ENCODE peak calls at places on chromosomes 13 and 19, in nine cellular contexts. One of them, this sample, is unnamed.

GRCh38 chr19:14381689-14382474 is 638 bp downstream of the ADGRE5 start:
- DNase-seq in D341Med: peak; percentile 22
- DNase-seq in cortex of kidney: no peak
- DNase-seq in ACHN: peak; percentile 20
- DNase-seq in progenitor cell of endocrine pancreas: no peak
- DNase-seq in LHCN-M2: peak; percentile 64
- DNase-seq in left lung: peak; percentile 84
- DNase-seq in hepatocyte: no peak
- DNase-seq in endothelial cell: no peak
- DNase-seq in this sample: no peak

GRCh38 chr19:246551-246950 is 44.7 kb downstream of the PLPP2 start:
- DNase-seq in endothelial cell: no peak
- DNase-seq in cortex of kidney: no peak
- DNase-seq in left lung: peak; percentile 71
- DNase-seq in ACHN: no peak
- DNase-seq in hepatocyte: peak; percentile 7
- DNase-seq in LHCN-M2: no peak
- DNase-seq in progenitor cell of endocrine pancreas: no peak
- DNase-seq in D341Med: no peak
- DNase-seq in this sample: no peak

GRCh38 chr13:66958611-66959010 is 271.5 kb downstream of the PCDH9 start:
- DNase-seq in endothelial cell: no peak
- DNase-seq in LHCN-M2: no peak
- DNase-seq in progenitor cell of endocrine pancreas: no peak
- DNase-seq in ACHN: no peak
- DNase-seq in cortex of kidney: no peak
- DNase-seq in left lung: no peak
- DNase-seq in hepatocyte: no peak
- DNase-seq in D341Med: no peak
- DNase-seq in this sample: no peak

GRCh38 chr19:8456064-8456463 is 11.3 kb downstream of the HNRNPM start:
- DNase-seq in left lung: no peak
- DNase-seq in progenitor cell of endocrine pancreas: no peak
- DNase-seq in cortex of kidney: no peak
- DNase-seq in LHCN-M2: no peak
- DNase-seq in ACHN: no peak
- DNase-seq in hepatocyte: no peak
- DNase-seq in endothelial cell: peak; percentile 39
- DNase-seq in D341Med: no peak
- DNase-seq in this sample: no peak

GRCh38 chr13:91576590-91576989 is 178.2 kb downstream of the GPC5 start:
- DNase-seq in D341Med: peak; percentile 32
- DNase-seq in progenitor cell of endocrine pancreas: no peak
- DNase-seq in LHCN-M2: no peak
- DNase-seq in endothelial cell: peak; percentile 49
- DNase-seq in hepatocyte: no peak
- DNase-seq in ACHN: peak; percentile 4
- DNase-seq in left lung: no peak
- DNase-seq in cortex of kidney: no peak
- DNase-seq in this sample: peak; percentile 4

GRCh38 chr13:101272886-101273285 is 143.4 kb downstream of the NALCN start:
- DNase-seq in D341Med: no peak
- DNase-seq in hepatocyte: no peak
- DNase-seq in left lung: no peak
- DNase-seq in cortex of kidney: no peak
- DNase-seq in progenitor cell of endocrine pancreas: no peak
- DNase-seq in LHCN-M2: no peak
- DNase-seq in endothelial cell: no peak
- DNase-seq in ACHN: no peak
- DNase-seq in this sample: no peak

GRCh38 chr13:97367016-97367415 is 67.0 kb upstream of the RAP2A start:
- DNase-seq in ACHN: peak; percentile 80
- DNase-seq in left lung: no peak
- DNase-seq in hepatocyte: no peak
- DNase-seq in progenitor cell of endocrine pancreas: no peak
- DNase-seq in LHCN-M2: peak; percentile 94
- DNase-seq in endothelial cell: no peak
- DNase-seq in D341Med: no peak
- DNase-seq in cortex of kidney: no peak
- DNase-seq in this sample: no peak

GRCh38 chr19:38989066-38989605 is 13.6 kb upstream of the FBXO17 start:
- DNase-seq in D341Med: peak; percentile 59
- DNase-seq in left lung: no peak
- DNase-seq in progenitor cell of endocrine pancreas: no peak
- DNase-seq in LHCN-M2: peak; percentile 52
- DNase-seq in endothelial cell: peak; percentile 9
- DNase-seq in hepatocyte: peak; percentile 65
- DNase-seq in cortex of kidney: no peak
- DNase-seq in ACHN: peak; percentile 9
- DNase-seq in this sample: no peak

GRCh38 chr19:49685845-49686332 is 3.5 kb upstream of the ADM5 start:
- DNase-seq in left lung: no peak
- DNase-seq in cortex of kidney: no peak
- DNase-seq in LHCN-M2: no peak
- DNase-seq in D341Med: no peak
- DNase-seq in endothelial cell: no peak
- DNase-seq in hepatocyte: no peak
- DNase-seq in progenitor cell of endocrine pancreas: no peak
- DNase-seq in ACHN: no peak
- DNase-seq in this sample: no peak

GRCh38 chr19:14699641-14700040 is 9.8 kb downstream of the ZNF333 start:
- DNase-seq in D341Med: no peak
- DNase-seq in LHCN-M2: no peak
- DNase-seq in progenitor cell of endocrine pancreas: no peak
- DNase-seq in ACHN: no peak
- DNase-seq in hepatocyte: no peak
- DNase-seq in endothelial cell: no peak
- DNase-seq in left lung: no peak
- DNase-seq in cortex of kidney: no peak
- DNase-seq in this sample: no peak

GRCh38 chr19:40718774-40719391 is 2.0 kb downstream of the ITPKC start:
- DNase-seq in left lung: peak; percentile 93
- DNase-seq in D341Med: peak; percentile 63
- DNase-seq in ACHN: peak; percentile 34
- DNase-seq in progenitor cell of endocrine pancreas: peak; percentile 51
- DNase-seq in hepatocyte: peak; percentile 89
- DNase-seq in cortex of kidney: no peak
- DNase-seq in LHCN-M2: peak; percentile 46
- DNase-seq in endothelial cell: peak; percentile 31
- DNase-seq in this sample: no peak

GRCh38 chr19:916645-917322 is 349 bp upstream of the KISS1R start:
- DNase-seq in endothelial cell: no peak
- DNase-seq in cortex of kidney: no peak
- DNase-seq in D341Med: no peak
- DNase-seq in left lung: no peak
- DNase-seq in progenitor cell of endocrine pancreas: no peak
- DNase-seq in hepatocyte: peak; percentile 74
- DNase-seq in ACHN: no peak
- DNase-seq in LHCN-M2: no peak
- DNase-seq in this sample: no peak

GRCh38 chr13:113832204-113832603 is 31.7 kb downstream of the GAS6 start:
- DNase-seq in D341Med: no peak
- DNase-seq in progenitor cell of endocrine pancreas: no peak
- DNase-seq in ACHN: peak; percentile 50
- DNase-seq in cortex of kidney: no peak
- DNase-seq in hepatocyte: no peak
- DNase-seq in left lung: peak; percentile 77
- DNase-seq in endothelial cell: no peak
- DNase-seq in LHCN-M2: peak; percentile 52
- DNase-seq in this sample: no peak

GRCh38 chr19:13834308-13834790 is 39.1 kb downstream of the ZSWIM4 start:
- DNase-seq in cortex of kidney: no peak
- DNase-seq in LHCN-M2: peak; percentile 46
- DNase-seq in ACHN: peak; percentile 38
- DNase-seq in left lung: no peak
- DNase-seq in progenitor cell of endocrine pancreas: no peak
- DNase-seq in hepatocyte: peak; percentile 51
- DNase-seq in endothelial cell: no peak
- DNase-seq in D341Med: peak; percentile 18
- DNase-seq in this sample: no peak

GRCh38 chr19:33904681-33905080 is 108.0 kb downstream of the KCTD15 start:
- DNase-seq in cortex of kidney: no peak
- DNase-seq in ACHN: no peak
- DNase-seq in endothelial cell: peak; percentile 60
- DNase-seq in hepatocyte: peak; percentile 49
- DNase-seq in LHCN-M2: peak; percentile 36
- DNase-seq in D341Med: no peak
- DNase-seq in left lung: no peak
- DNase-seq in progenitor cell of endocrine pancreas: no peak
- DNase-seq in this sample: no peak

GRCh38 chr19:42401365-42402303 is 11.5 kb upstream of the CNFN start:
- DNase-seq in D341Med: peak; percentile 82
- DNase-seq in left lung: peak; percentile 95
- DNase-seq in ACHN: peak; percentile 57
- DNase-seq in LHCN-M2: peak; percentile 62
- DNase-seq in endothelial cell: peak; percentile 88
- DNase-seq in progenitor cell of endocrine pancreas: peak; percentile 81
- DNase-seq in hepatocyte: peak; percentile 87
- DNase-seq in cortex of kidney: no peak
- DNase-seq in this sample: peak; percentile 94

GRCh38 chr19:15769586-15769985 is 17.9 kb upstream of the OR10H5 start:
- DNase-seq in LHCN-M2: no peak
- DNase-seq in cortex of kidney: no peak
- DNase-seq in endothelial cell: no peak
- DNase-seq in left lung: no peak
- DNase-seq in hepatocyte: no peak
- DNase-seq in progenitor cell of endocrine pancreas: no peak
- DNase-seq in D341Med: no peak
- DNase-seq in ACHN: no peak
- DNase-seq in this sample: no peak

GRCh38 chr19:15788594-15789270 is 1.3 kb downstream of the OR10H5 start:
- DNase-seq in ACHN: no peak
- DNase-seq in left lung: no peak
- DNase-seq in endothelial cell: no peak
- DNase-seq in cortex of kidney: no peak
- DNase-seq in LHCN-M2: no peak
- DNase-seq in progenitor cell of endocrine pancreas: no peak
- DNase-seq in hepatocyte: no peak
- DNase-seq in D341Med: no peak
- DNase-seq in this sample: no peak

GRCh38 chr19:5718579-5719273 is 1.2 kb downstream of the LONP1 start:
- DNase-seq in D341Med: no peak
- DNase-seq in progenitor cell of endocrine pancreas: no peak
- DNase-seq in ACHN: peak; percentile 82
- DNase-seq in endothelial cell: no peak
- DNase-seq in LHCN-M2: peak; percentile 53
- DNase-seq in hepatocyte: peak; percentile 70
- DNase-seq in left lung: no peak
- DNase-seq in cortex of kidney: no peak
- DNase-seq in this sample: no peak

GRCh38 chr13:43357435-43358065 is 334.2 kb downstream of the DNAJC15 start:
- DNase-seq in LHCN-M2: no peak
- DNase-seq in hepatocyte: no peak
- DNase-seq in progenitor cell of endocrine pancreas: no peak
- DNase-seq in left lung: no peak
- DNase-seq in ACHN: no peak
- DNase-seq in D341Med: no peak
- DNase-seq in endothelial cell: no peak
- DNase-seq in cortex of kidney: no peak
- DNase-seq in this sample: no peak

GRCh38 chr13:99806671-99807070 is 164.9 kb downstream of the ZIC5 start:
- DNase-seq in D341Med: no peak
- DNase-seq in cortex of kidney: no peak
- DNase-seq in progenitor cell of endocrine pancreas: no peak
- DNase-seq in LHCN-M2: no peak
- DNase-seq in endothelial cell: no peak
- DNase-seq in ACHN: no peak
- DNase-seq in left lung: no peak
- DNase-seq in hepatocyte: no peak
- DNase-seq in this sample: no peak